ENCODE peak calls at places on chromosomes 3 and 15, in four cellular contexts. Z, B, P and S are unnamed samples.

GRCh38 chr3:64685800-64686445 is 1.9 kb downstream of the ADAMTS9 start:
- DNase-seq in P (no peak), B (peak), Z (no peak), S (peak)

GRCh38 chr15:71329509-71330260 is 214.4 kb downstream of the THSD4 start:
- DNase-seq in P (no peak), B (no peak), Z (no peak), S (no peak)

GRCh38 chr3:195100903-195101591 is 169.9 kb downstream of the XXYLT1 start:
- DNase-seq in P (no peak), Z (no peak), B (peak), S (no peak)

GRCh38 chr3:95994338-95994737 is 820.1 kb upstream of the EPHA6 start:
- DNase-seq in Z (no peak), P (no peak), B (no peak), S (no peak)

GRCh38 chr15:74314897-74315438 is 52.5 kb downstream of the CYP11A1 start:
- DNase-seq in Z (no peak), B (no peak), P (no peak), S (no peak)

GRCh38 chr3:119291062-119291700 is 3.0 kb upstream of the ARHGAP31 start:
- DNase-seq in P (no peak), B (no peak), Z (no peak), S (no peak)

GRCh38 chr3:75136100-75136897 is 521.8 kb upstream of the CNTN3 start:
- DNase-seq in B (no peak), Z (no peak), P (no peak), S (peak)

GRCh38 chr3:81869380-81869779 is 107.9 kb upstream of the GBE1 start:
- DNase-seq in B (no peak), Z (no peak), P (no peak), S (no peak)

GRCh38 chr3:195195321-195196209 is 75.4 kb downstream of the XXYLT1 start:
- DNase-seq in B (no peak), P (no peak), Z (peak), S (no peak)

GRCh38 chr3:127699098-127699945 is 26.6 kb downstream of the ABTB1 start:
- DNase-seq in B (no peak), Z (no peak), P (no peak), S (no peak)

GRCh38 chr3:30933478-30934207 is 39.2 kb upstream of the GADL1 start:
- DNase-seq in P (no peak), B (no peak), Z (no peak), S (no peak)

GRCh38 chr15:23049984-23050628 is 10.7 kb upstream of the TUBGCP5 start:
- DNase-seq in Z (no peak), P (no peak), B (no peak), S (no peak)

GRCh38 chr15:41323611-41324010 is 8.8 kb downstream of the OIP5 start:
- DNase-seq in P (no peak), B (no peak), Z (no peak), S (no peak)

GRCh38 chr15:22786868-22787698 is 639 bp downstream of the NIPA1 start:
- DNase-seq in P (no peak), Z (no peak), B (peak), S (peak)

GRCh38 chr3:112671930-112672715 is 31.2 kb upstream of the CCDC80 start:
- DNase-seq in B (no peak), Z (no peak), P (no peak), S (no peak)

GRCh38 chr15:91407237-91407889 is 307.3 kb downstream of the SV2B start:
- DNase-seq in P (no peak), Z (no peak), B (no peak), S (no peak)

GRCh38 chr3:17505856-17506255 is 236.6 kb downstream of the TBC1D5 start:
- DNase-seq in B (no peak), P (no peak), Z (no peak), S (no peak)

GRCh38 chr15:101025116-101025885 is 106.1 kb downstream of the LRRK1 start:
- DNase-seq in P (no peak), Z (no peak), B (no peak), S (no peak)

GRCh38 chr3:104347281-104347680 is 1019.4 kb upstream of the ALCAM start:
- DNase-seq in P (no peak), B (no peak), Z (no peak), S (no peak)

GRCh38 chr15:32838820-32839219 is 121.0 kb downstream of the GREM1 start:
- DNase-seq in B (no peak), P (no peak), Z (no peak), S (peak)

GRCh38 chr3:130626021-130626420 is 109.0 kb downstream of the COL6A6 start:
- DNase-seq in P (no peak), B (no peak), Z (no peak), S (no peak)

GRCh38 chr15:78059110-78059839 is 18.2 kb downstream of the TBC1D2B start:
- DNase-seq in P (no peak), B (no peak), Z (no peak), S (no peak)

GRCh38 chr3:184259878-184260570 is 1.3 kb downstream of the CAMK2N2 start:
- DNase-seq in P (no peak), B (peak), Z (no peak), S (no peak)

GRCh38 chr3:30493912-30494311 is 112.5 kb upstream of the TGFBR2 start:
- DNase-seq in P (no peak), B (no peak), Z (no peak), S (no peak)

GRCh38 chr15:82128401-82129143 is 82.8 kb upstream of the MEX3B start:
- DNase-seq in P (no peak), Z (no peak), B (no peak), S (no peak)

GRCh38 chr15:42102646-42103235 is 8.4 kb upstream of the PLA2G4D start:
- DNase-seq in Z (no peak), P (no peak), B (no peak), S (no peak)

GRCh38 chr15:63490345-63491034 is 13.9 kb upstream of the USP3 start:
- DNase-seq in P (no peak), B (no peak), Z (no peak), S (no peak)

GRCh38 chr3:170353485-170353884 is 4.0 kb upstream of the SKIL start:
- DNase-seq in Z (no peak), B (no peak), P (no peak), S (no peak)

GRCh38 chr3:170357920-170358854 is 672 bp downstream of the SKIL start:
- DNase-seq in B (peak), P (no peak), Z (no peak), S (peak)

GRCh38 chr3:170356596-170357175 is 829 bp upstream of the SKIL start:
- DNase-seq in B (no peak), Z (peak), P (no peak), S (peak)

GRCh38 chr3:170357176-170357919 is at the start of gene SKIL:
- DNase-seq in B (peak), Z (no peak), P (peak), S (peak)

GRCh38 chr3:170355738-170356595 is 1.5 kb upstream of the SKIL start:
- DNase-seq in P (peak), Z (no peak), B (peak), S (no peak)
- TF ChIP-seq TCF12 in P (peak), Z (no peak), B (peak), S (no peak)

GRCh38 chr3:23113455-23114171 is 89.5 kb upstream of the UBE2E2 start:
- DNase-seq in B (no peak), Z (no peak), P (no peak), S (no peak)

GRCh38 chr3:23116041-23116440 is 87.1 kb upstream of the UBE2E2 start:
- DNase-seq in B (no peak), Z (no peak), P (no peak), S (no peak)

GRCh38 chr3:23114479-23114878 is 88.6 kb upstream of the UBE2E2 start:
- DNase-seq in P (no peak), Z (no peak), B (no peak), S (no peak)

GRCh38 chr3:23117856-23118255 is 85.3 kb upstream of the UBE2E2 start:
- DNase-seq in P (no peak), B (no peak), Z (no peak), S (no peak)

GRCh38 chr3:23115171-23115877 is 87.8 kb upstream of the UBE2E2 start:
- DNase-seq in B (no peak), Z (no peak), P (no peak), S (no peak)
- TF ChIP-seq TCF12 in B (no peak), Z (no peak), P (no peak), S (no peak)

DNA sequence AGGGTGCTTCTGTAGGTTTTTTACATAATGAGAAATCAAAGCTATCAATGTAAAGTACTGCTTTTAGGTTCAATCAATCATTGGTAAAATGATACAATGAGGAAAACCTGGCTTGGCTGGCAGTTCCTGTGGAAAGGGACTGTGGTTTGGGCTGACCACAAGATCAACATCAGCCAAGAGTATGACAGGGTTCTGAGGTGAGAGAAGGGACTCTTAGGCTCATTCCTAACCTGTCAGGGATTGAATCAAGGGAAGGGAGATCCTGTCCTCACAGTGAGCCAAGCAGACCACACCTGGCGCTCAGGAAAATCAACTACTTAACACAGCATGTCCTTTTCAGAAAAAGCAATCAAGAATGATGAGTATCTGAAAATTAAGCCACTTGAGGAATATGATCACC is 111.1 kb downstream of the MAGI1 start:
- DNase-seq in Z (no peak), P (no peak), B (no peak), S (peak)
- TF ChIP-seq TCF12 in Z (no peak), P (no peak), B (peak), S (no peak)

GRCh38 chr3:124634210-124635168 is 95.8 kb upstream of the UMPS start:
- DNase-seq in B (no peak), Z (no peak), P (no peak), S (peak)
- TF ChIP-seq TCF12 in B (no peak), Z (no peak), P (no peak), S (no peak)

GRCh38 chr3:37163262-37164020 is 10.9 kb downstream of the LRRFIP2 start:
- DNase-seq in Z (no peak), B (peak), P (no peak), S (no peak)
- TF ChIP-seq TCF12 in Z (no peak), B (peak), P (no peak), S (no peak)